ENCODE peak calls at places on chromosomes 2 and 18, in ten cellular contexts. Y is AG09319, W is AG04450, X is lung, S is fibroblast of pulmonary artery, P is neural crest cell, A is A549, L is stomach, Q is upper lobe of left lung, R is PC-9. M is an unnamed sample.

GRCh38 chr18:46475367-46475752 is 181.7 kb downstream of the LOXHD1 start:
- DNase-seq in Q (no peak), R (no peak), P (no peak), X (no peak), W (no peak), Y (no peak), L (no peak), A (no peak), S (no peak), M (no peak)

GRCh38 chr18:32771169-32771751 is 1.6 kb downstream of the KLHL14 start:
- DNase-seq in R (no peak), A (no peak), L (no peak), P (peak), W (no peak), Y (no peak), Q (no peak), X (no peak), S (no peak), M (no peak)

GRCh38 chr18:41370740-41371623 is 584.1 kb upstream of the PIK3C3 start:
- DNase-seq in S (no peak), Y (no peak), R (no peak), P (no peak), L (no peak), W (no peak), X (no peak), Q (no peak), A (no peak), M (no peak)

GRCh38 chr2:170824526-170825015 is 7.9 kb downstream of the GAD1 start:
- DNase-seq in S (no peak), A (no peak), Q (no peak), X (no peak), P (no peak), W (no peak), Y (no peak), R (no peak), L (no peak), M (no peak)

GRCh38 chr18:75785175-75785574 is 357.7 kb upstream of the SMIM21 start:
- DNase-seq in P (no peak), S (no peak), R (no peak), L (no peak), Q (no peak), X (no peak), A (no peak), Y (no peak), W (no peak), M (no peak)

GRCh38 chr2:20012282-20013060 is at the start of gene MATN3:
- DNase-seq in R (peak), S (peak), A (peak), Q (peak), L (peak), X (peak), Y (no peak), W (no peak), P (peak), M (peak)

GRCh38 chr2:36087344-36087743 is 268.2 kb upstream of the CRIM1 start:
- DNase-seq in X (no peak), P (no peak), Q (no peak), S (no peak), L (no peak), W (no peak), R (no peak), A (no peak), Y (no peak), M (no peak)

GRCh38 chr2:201857326-201857725 is 51.0 kb downstream of the CDK15 start:
- DNase-seq in Y (no peak), W (no peak), X (no peak), P (no peak), A (no peak), S (no peak), L (no peak), Q (no peak), R (no peak), M (no peak)

GRCh38 chr2:75155115-75155514 is 44.2 kb downstream of the TACR1 start:
- DNase-seq in S (no peak), A (no peak), Y (no peak), P (no peak), X (no peak), R (no peak), L (no peak), Q (no peak), W (no peak), M (no peak)

GRCh38 chr2:106886916-106887758 is 1.2 kb upstream of the ST6GAL2 start:
- DNase-seq in Y (no peak), R (no peak), S (no peak), W (no peak), P (peak), Q (peak), L (peak), A (peak), X (peak), M (peak)

GRCh38 chr2:239326831-239327535 is 73.8 kb downstream of the HDAC4 start:
- DNase-seq in W (no peak), S (no peak), L (no peak), R (peak), Q (no peak), X (no peak), P (no peak), Y (no peak), A (no peak), M (peak)

GRCh38 chr2:3280683-3281520 is 96.7 kb downstream of the EIPR1 start:
- DNase-seq in Q (no peak), L (peak), S (no peak), Y (no peak), W (no peak), X (no peak), R (no peak), A (no peak), P (no peak), M (no peak)

DNA sequence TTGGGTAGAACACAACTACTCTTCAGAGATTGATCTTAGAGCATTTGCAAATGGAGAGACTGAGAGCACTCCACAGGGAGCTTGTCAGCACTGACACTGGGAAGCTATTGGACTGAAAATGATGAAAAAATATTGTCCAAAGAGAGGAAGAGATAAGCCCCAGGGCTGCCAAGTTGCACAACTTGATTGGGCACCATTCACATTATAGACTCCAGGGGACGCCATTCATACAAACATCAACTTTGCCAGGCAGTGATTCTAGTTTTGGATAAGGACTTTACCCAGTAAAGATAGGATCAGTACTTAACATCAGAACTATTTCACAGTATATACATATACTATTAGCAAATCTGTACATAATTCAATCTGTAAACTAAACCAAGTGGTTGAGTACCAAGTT is 79.6 kb upstream of the MYCN start:
- DNase-seq in A (no peak), X (no peak), W (no peak), Y (no peak), Q (no peak), P (no peak), L (no peak), R (no peak), S (no peak), M (peak)
- TF ChIP-seq CTCF in A (no peak), X (no peak), W (no peak), Y (no peak), Q (no peak), P (no peak), L (no peak), R (no peak), S (no peak), M (peak)

DNA sequence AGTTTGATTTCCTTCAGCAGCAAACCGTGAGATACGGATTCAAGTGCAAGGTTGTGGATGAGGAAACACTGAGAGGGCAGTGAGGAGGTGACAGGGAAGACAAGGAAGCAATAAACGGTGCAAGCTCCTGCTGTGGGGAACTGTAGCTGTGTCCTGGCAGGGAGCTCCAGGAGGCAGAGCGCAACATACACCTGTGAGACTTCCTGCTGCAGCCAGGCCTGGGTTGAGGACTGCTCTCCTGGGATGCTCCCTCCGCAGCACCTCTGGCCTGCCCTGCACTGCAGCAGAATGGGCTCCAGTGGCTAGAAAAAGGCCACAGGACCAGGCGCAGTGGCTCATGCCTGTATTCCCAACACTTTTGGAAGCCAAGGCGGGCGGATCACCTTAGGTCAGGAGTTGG is 85.5 kb downstream of the MRO start:
- DNase-seq in L (no peak), W (no peak), X (no peak), S (no peak), Q (no peak), P (no peak), Y (no peak), R (no peak), A (no peak), M (no peak)
- TF ChIP-seq CTCF in L (no peak), W (no peak), X (no peak), S (no peak), Q (no peak), P (no peak), Y (no peak), R (no peak), A (no peak), M (no peak)

GRCh38 chr2:10278029-10278762 is 24.5 kb upstream of the HPCAL1 start:
- DNase-seq in S (peak), Y (no peak), X (peak), Q (no peak), P (no peak), L (no peak), R (peak), A (no peak), W (no peak), M (peak)

GRCh38 chr2:10274983-10275802 is 27.5 kb upstream of the HPCAL1 start:
- DNase-seq in S (no peak), P (no peak), A (no peak), X (no peak), R (no peak), Q (no peak), W (no peak), L (no peak), Y (no peak), M (no peak)

GRCh38 chr2:10277293-10278028 is 25.2 kb upstream of the HPCAL1 start:
- DNase-seq in X (no peak), R (no peak), A (no peak), Q (no peak), W (no peak), P (no peak), L (no peak), Y (no peak), S (peak), M (no peak)

GRCh38 chr2:10278763-10279471 is 23.8 kb upstream of the HPCAL1 start:
- DNase-seq in L (no peak), W (no peak), Q (no peak), X (no peak), R (no peak), Y (no peak), A (no peak), P (no peak), S (no peak), M (no peak)

DNA sequence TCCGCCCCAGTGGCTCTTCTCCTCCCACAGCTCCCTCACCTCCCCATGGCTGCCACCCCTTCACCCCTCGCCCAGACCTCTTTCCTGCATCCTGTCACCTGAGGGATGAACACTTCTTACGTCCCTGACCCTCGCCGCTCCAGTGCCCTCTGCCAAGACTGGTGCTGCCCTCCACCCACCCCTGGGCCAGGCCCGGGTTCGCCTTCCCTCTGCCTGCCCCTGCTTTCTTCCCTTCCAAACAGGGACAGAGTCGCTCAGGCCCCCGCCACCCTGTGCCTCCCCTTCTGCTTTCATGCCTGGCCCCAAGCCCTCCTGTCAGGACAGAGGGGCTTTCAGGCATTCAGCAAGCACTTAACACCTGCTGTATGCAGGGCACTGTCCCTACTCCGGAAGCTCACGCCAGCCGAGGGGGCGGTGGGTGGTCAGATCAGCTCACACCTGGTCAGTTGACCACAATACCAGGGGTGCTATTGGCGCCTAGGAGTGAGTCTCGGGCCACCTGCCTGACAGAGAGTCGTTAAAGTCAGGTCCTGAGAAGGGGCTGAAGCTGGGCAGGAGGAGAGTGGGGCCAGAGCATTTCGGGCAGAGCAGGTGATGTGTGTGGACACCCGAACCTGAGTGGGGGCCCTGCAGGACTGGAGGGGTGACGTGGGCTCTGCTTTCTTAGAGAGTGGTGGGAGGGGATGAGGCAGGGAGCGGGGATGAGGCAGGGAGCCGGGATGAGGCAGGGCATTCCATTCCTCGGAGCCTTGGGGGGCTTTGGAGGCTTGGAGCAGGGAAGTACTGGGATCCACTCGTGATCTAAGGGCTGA is 26.0 kb upstream of the HPCAL1 start:
- DNase-seq in Q (no peak), S (no peak), A (no peak), X (no peak), R (no peak), W (no peak), L (no peak), P (no peak), Y (no peak), M (no peak)
- TF ChIP-seq CTCF in Q (no peak), S (no peak), A (no peak), X (no peak), R (no peak), W (no peak), L (no peak), P (no peak), Y (no peak), M (no peak)

DNA sequence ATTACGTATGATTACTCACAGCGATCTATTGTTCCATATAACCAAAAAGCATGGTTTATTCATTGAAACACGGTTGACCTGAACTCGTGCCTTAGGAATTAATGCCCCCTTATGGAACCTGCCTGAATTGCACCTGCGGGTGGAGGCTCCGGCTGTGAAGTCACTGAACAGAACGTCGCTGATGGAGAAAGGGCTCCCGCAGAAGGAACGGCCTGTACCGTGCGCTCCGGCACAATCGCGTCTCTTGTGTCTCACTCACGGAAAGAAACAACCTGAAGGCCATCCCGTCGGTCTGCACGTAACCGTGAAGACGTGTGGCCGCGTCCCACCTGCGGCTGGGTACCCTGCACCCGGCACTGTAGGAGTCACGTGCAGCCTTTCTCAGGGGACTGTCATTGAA is 133.1 kb downstream of the NFATC1 start:
- DNase-seq in A (peak), S (peak), X (peak), P (peak), R (peak), W (peak), Y (no peak), Q (peak), L (peak), M (peak)
- TF ChIP-seq CTCF in A (peak), S (peak), X (peak), P (peak), R (peak), W (peak), Y (peak), Q (peak), L (peak), M (peak)

GRCh38 chr2:58448065-58448507 is 207.0 kb upstream of the FANCL start:
- DNase-seq in X (no peak), A (peak), Y (peak), R (peak), W (peak), P (peak), L (no peak), S (peak), Q (no peak), M (peak)
- TF ChIP-seq CTCF in X (peak), A (peak), Y (peak), R (peak), W (peak), P (peak), L (no peak), S (peak), Q (peak), M (peak)

GRCh38 chr2:40160730-40161129 is 291.2 kb downstream of the SLC8A1 start:
- DNase-seq in P (no peak), A (no peak), W (peak), L (no peak), Y (peak), Q (no peak), R (no peak), S (no peak), X (no peak), M (no peak)
- TF ChIP-seq CTCF in P (no peak), A (no peak), W (no peak), L (no peak), Y (no peak), Q (no peak), R (no peak), S (no peak), X (no peak), M (no peak)

GRCh38 chr18:79962835-79963657 is 1.4 kb upstream of the HSBP1L1 start:
- DNase-seq in S (no peak), Y (no peak), P (no peak), R (no peak), Q (no peak), L (no peak), X (no peak), W (no peak), A (no peak), M (no peak)

GRCh38 chr18:79963658-79964329 is 649 bp upstream of the HSBP1L1 start:
- DNase-seq in Y (no peak), X (no peak), L (no peak), Q (no peak), S (no peak), W (no peak), R (no peak), A (no peak), P (no peak), M (no peak)

GRCh38 chr18:79962311-79962710 is 2.1 kb upstream of the HSBP1L1 start:
- DNase-seq in X (peak), S (no peak), L (no peak), Q (no peak), P (no peak), Y (no peak), W (no peak), R (peak), A (no peak), M (no peak)

GRCh38 chr18:79965119-79965902 is 868 bp downstream of the HSBP1L1 start:
- DNase-seq in Q (peak), X (peak), L (peak), W (peak), R (peak), S (peak), P (no peak), A (peak), Y (no peak), M (peak)

GRCh38 chr18:79964330-79965118 is at the start of gene HSBP1L1:
- DNase-seq in W (no peak), X (peak), A (peak), Y (no peak), R (peak), Q (peak), L (peak), P (peak), S (peak), M (peak)
- TF ChIP-seq CTCF in W (peak), X (no peak), A (peak), Y (peak), R (no peak), Q (peak), L (no peak), P (peak), S (no peak), M (no peak)

GRCh38 chr18:26655614-26656400 is 107.5 kb upstream of the KCTD1 start:
- DNase-seq in R (peak), S (peak), Y (no peak), X (peak), A (peak), L (peak), Q (peak), W (no peak), P (peak), M (peak)

GRCh38 chr18:26654173-26655009 is 106.0 kb upstream of the KCTD1 start:
- DNase-seq in R (no peak), W (no peak), S (no peak), P (no peak), X (no peak), L (no peak), Y (no peak), A (peak), Q (no peak), M (no peak)

GRCh38 chr18:26656944-26657536 is 108.7 kb upstream of the KCTD1 start:
- DNase-seq in R (peak), A (peak), Q (peak), P (peak), S (peak), L (peak), W (peak), Y (peak), X (peak), M (peak)

GRCh38 chr18:26656401-26656943 is 108.1 kb upstream of the KCTD1 start:
- DNase-seq in Q (no peak), S (no peak), L (no peak), R (no peak), A (no peak), P (peak), W (no peak), X (no peak), Y (no peak), M (no peak)

DNA sequence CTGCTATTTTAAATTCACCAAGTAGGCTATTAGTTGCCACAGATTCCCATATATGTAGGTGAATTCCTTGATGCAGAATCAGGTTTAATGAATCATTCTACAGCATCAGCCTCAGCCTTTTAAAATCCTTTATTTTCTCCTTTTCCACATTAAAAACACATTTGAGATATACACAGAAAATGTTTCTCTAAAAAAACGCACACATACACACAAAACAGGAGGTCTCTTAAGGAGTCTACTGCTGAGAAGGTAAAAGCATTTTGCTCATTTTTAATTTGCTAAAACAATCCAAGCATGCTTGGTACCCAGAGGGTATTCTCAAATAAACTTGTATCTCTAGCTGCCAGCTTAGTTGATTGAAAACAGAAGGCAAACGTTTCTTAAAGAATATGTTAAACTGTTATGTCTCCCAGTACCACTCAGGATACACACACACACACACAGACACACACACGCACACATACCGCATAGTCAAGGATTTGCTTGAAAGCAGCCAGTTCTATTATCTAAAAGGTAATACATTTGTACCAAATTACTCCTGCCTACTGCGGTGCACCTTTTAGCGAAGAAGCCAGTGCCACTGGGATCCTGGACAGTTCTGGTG is 106.8 kb upstream of the KCTD1 start:
- DNase-seq in L (no peak), S (peak), W (no peak), X (no peak), R (no peak), Y (no peak), A (peak), Q (no peak), P (peak), M (peak)
- TF ChIP-seq CTCF in L (no peak), S (no peak), W (no peak), X (no peak), R (no peak), Y (no peak), A (no peak), Q (no peak), P (no peak), M (no peak)

M was measured in MCF 10A.